ENCODE peak calls at places on chromosomes 16 and 17, in six cellular contexts. Y is iPS DF 6.9, O is right cardiac atrium, N is uterus, E is tibial artery, V is NT2/D1. G is an unnamed sample.

GRCh38 chr17:41396340-41396739 is 1.1 kb downstream of the KRT31 start:
- DNase-seq in E (no peak), N (no peak), Y (no peak), O (no peak), V (no peak), G (no peak)

GRCh38 chr16:842061-842476 is 41.5 kb upstream of the GNG13 start:
- DNase-seq in V (no peak), N (no peak), Y (no peak), E (no peak), O (peak; percentile 7), G (no peak)

GRCh38 chr16:69435977-69436729 is 11.7 kb downstream of the CYB5B start:
- DNase-seq in Y (no peak), E (no peak), N (no peak), V (no peak), O (no peak), G (no peak)

GRCh38 chr17:77644981-77645380 is 313.5 kb upstream of the TNRC6C start:
- DNase-seq in N (no peak), V (no peak), Y (no peak), O (no peak), E (no peak), G (no peak)

GRCh38 chr16:69402448-69402847 is 16.6 kb upstream of the TERF2 start:
- DNase-seq in V (no peak), Y (no peak), O (no peak), N (no peak), E (no peak), G (no peak)

GRCh38 chr17:81217531-81217930 is 5.2 kb downstream of the CEP131 start:
- DNase-seq in O (no peak), Y (no peak), V (no peak), N (no peak), E (no peak), G (no peak)

GRCh38 chr16:1572664-1573063 is 39.2 kb downstream of the TMEM204 start:
- DNase-seq in E (no peak), O (no peak), N (no peak), V (no peak), Y (no peak), G (no peak)

GRCh38 chr16:56228476-56228875 is 37.2 kb downstream of the GNAO1 start:
- DNase-seq in E (no peak), V (no peak), O (no peak), N (no peak), Y (no peak), G (no peak)

GRCh38 chr16:81625544-81626152 is 153.4 kb upstream of the PLCG2 start:
- DNase-seq in E (peak; percentile 58), O (peak; percentile 67), N (peak; percentile 48), V (no peak), Y (no peak), G (peak; percentile 64)

GRCh38 chr17:77455111-77455877 is 314.5 kb downstream of the SEC14L1 start:
- DNase-seq in N (no peak), O (no peak), E (no peak), V (no peak), Y (no peak), G (no peak)

GRCh38 chr16:11464241-11464640 is 119.0 kb downstream of the RMI2 start:
- DNase-seq in N (no peak), V (no peak), Y (no peak), E (no peak), O (no peak), G (no peak)

GRCh38 chr16:81366316-81366932 is 51.7 kb downstream of the GAN start:
- DNase-seq in O (no peak), E (no peak), Y (no peak), V (peak; percentile 25), N (no peak), G (no peak)

GRCh38 chr16:90046122-90046970 is 27.1 kb upstream of the DBNDD1 start:
- DNase-seq in O (no peak), Y (peak; percentile 74), E (no peak), N (no peak), V (peak; percentile 66), G (no peak)

GRCh38 chr16:84082110-84082509 is 34.6 kb downstream of the MBTPS1 start:
- DNase-seq in E (no peak), V (no peak), Y (no peak), O (no peak), N (no peak), G (no peak)

GRCh38 chr17:81867123-81867951 is 3.8 kb downstream of the ARHGDIA start:
- DNase-seq in Y (no peak), N (no peak), O (peak; percentile 57), E (no peak), V (no peak), G (no peak)

GRCh38 chr16:4675864-4676786 is 17.2 kb upstream of the NUDT16L1 start:
- DNase-seq in E (no peak), N (no peak), O (no peak), V (no peak), Y (no peak), G (no peak)

GRCh38 chr16:57514891-57515600 is 21.3 kb downstream of the CCDC102A start:
- DNase-seq in Y (no peak), E (no peak), N (no peak), O (peak; percentile 42), V (no peak), G (no peak)

GRCh38 chr16:57514371-57514770 is 22.0 kb downstream of the CCDC102A start:
- DNase-seq in O (no peak), E (no peak), V (no peak), N (no peak), Y (no peak), G (no peak)

GRCh38 chr16:57517397-57518367 is 18.7 kb downstream of the CCDC102A start:
- DNase-seq in Y (no peak), V (no peak), E (no peak), O (no peak), N (no peak), G (no peak)

GRCh38 chr16:57516773-57517172 is 19.6 kb downstream of the CCDC102A start:
- DNase-seq in O (no peak), V (no peak), Y (no peak), N (no peak), E (no peak), G (no peak)

GRCh38 chr16:57516176-57516725 is 20.1 kb downstream of the CCDC102A start:
- DNase-seq in N (no peak), E (no peak), Y (no peak), V (no peak), O (peak; percentile 11), G (no peak)
- H3K4me3 ChIP-seq in N (no peak overlapping the region), E (no peak overlapping the region), Y (no peak overlapping the region), V (no peak overlapping the region), O (no peak overlapping the region), G (no peak overlapping the region)

DNA sequence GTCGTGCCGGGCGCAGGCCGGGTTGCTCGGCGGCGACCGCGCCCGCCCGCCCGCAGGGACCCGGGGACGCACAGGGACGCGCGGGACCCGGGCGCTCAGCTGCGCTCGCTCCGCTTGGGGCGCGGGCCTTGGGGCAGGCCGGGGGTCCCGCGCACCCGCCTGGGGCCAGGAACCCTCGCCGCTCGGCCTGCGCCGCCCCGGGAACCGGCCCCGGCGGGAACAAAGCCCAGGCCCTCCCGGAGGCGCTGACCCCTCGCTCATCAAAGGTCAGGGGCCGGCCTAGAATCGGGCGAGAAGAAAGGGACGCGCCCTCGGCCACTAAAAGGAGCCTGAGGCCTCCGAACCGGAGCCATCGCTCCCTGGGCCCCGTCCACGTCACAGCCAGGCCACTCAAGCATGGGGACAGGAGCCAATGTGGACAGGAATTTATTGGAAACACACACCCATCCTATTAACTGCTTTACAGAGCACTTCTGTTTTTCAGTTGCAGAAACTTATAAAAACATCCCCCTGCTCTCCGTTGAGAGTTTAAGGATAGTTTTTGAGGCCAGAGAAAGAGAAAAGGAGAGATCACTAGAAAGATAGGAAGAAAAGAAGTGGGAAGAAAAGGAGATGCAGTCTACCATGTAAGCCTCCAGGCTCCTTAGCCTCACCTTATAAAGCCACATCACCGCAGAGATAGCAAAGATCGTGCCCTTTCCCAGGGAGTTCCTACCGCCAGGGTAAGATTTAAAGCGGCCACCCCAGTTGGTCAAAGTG is 543 bp upstream of the ZFHX3 start:
- DNase-seq in Y (no peak), V (no peak), O (peak; percentile 82), N (peak; percentile 60), E (peak; percentile 73), G (peak; percentile 83)
- H3K27me3 ChIP-seq in Y (peaks cover 63% of the 10 kb centered on the region), V (peaks cover 96% of the 10 kb centered on the region), O (no peaks in the 10 kb centered on the region), N (no peaks in the 10 kb centered on the region), E (no peaks in the 10 kb centered on the region), G (no peaks in the 10 kb centered on the region)

GRCh38 chr17:4333041-4333440 is 33.4 kb downstream of the UBE2G1 start:
- DNase-seq in O (no peak), V (no peak), Y (no peak), E (no peak), N (no peak), G (no peak)

GRCh38 chr17:4334332-4334731 is 32.1 kb downstream of the UBE2G1 start:
- DNase-seq in E (no peak), O (no peak), V (no peak), Y (no peak), N (no peak), G (no peak)

GRCh38 chr17:4334776-4335175 is 31.7 kb downstream of the UBE2G1 start:
- DNase-seq in E (no peak), O (no peak), N (no peak), Y (no peak), V (no peak), G (no peak)

GRCh38 chr17:4331614-4332013 is 34.9 kb downstream of the UBE2G1 start:
- DNase-seq in E (no peak), N (no peak), V (no peak), O (no peak), Y (no peak), G (no peak)

GRCh38 chr17:4332296-4332970 is 34.0 kb downstream of the UBE2G1 start:
- DNase-seq in Y (no peak), N (no peak), E (no peak), O (no peak), V (no peak), G (no peak)
- H3K4me1 ChIP-seq in Y (no peaks in the 10 kb centered on the region), N (no peaks in the 10 kb centered on the region), E (no peaks in the 10 kb centered on the region), O (peaks cover 2% of the 10 kb centered on the region), V (peaks cover 4% of the 10 kb centered on the region), G (peaks cover 44% of the 10 kb centered on the region)

GRCh38 chr17:37648555-37648954 is 5.3 kb upstream of the DDX52 start:
- DNase-seq in Y (no peak), O (no peak), V (no peak), E (no peak), N (no peak), G (no peak)
- H3K4me3 ChIP-seq in Y (no peak overlapping the region), O (no peak overlapping the region), V (no peak overlapping the region), E (no peak overlapping the region), N (no peak overlapping the region), G (no peak overlapping the region)

GRCh38 chr17:71547904-71548303 is 572.9 kb upstream of the SOX9 start:
- DNase-seq in N (no peak), E (no peak), Y (no peak), V (no peak), O (no peak), G (no peak)

GRCh38 chr17:71548540-71549190 is 572.2 kb upstream of the SOX9 start:
- DNase-seq in V (no peak), E (no peak), N (no peak), Y (no peak), O (no peak), G (no peak)

GRCh38 chr17:71550675-71551074 is 570.1 kb upstream of the SOX9 start:
- DNase-seq in O (no peak), Y (no peak), V (no peak), E (no peak), N (no peak), G (no peak)

DNA sequence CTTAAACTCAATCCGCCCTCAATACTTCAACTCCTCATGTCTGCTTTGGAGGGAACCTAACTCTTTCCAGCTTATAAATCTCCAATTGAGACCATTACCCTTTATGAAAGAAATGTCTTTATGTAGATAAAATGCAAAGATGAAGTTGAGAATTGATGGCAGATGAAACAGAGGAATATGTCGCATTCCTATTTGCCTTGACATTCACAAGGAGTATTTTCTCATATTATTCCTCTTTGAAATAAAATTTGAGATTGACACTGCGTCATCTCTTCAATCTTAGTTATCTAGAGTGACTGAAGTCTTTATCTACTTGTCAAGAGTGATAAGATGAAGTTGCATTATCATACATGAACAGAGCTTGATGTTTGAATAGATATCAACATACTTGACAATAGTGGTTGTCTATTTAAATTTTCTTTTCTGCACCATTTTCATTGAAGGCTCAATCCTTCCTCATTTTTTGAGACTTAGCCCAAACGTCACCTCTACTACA is 574.4 kb upstream of the SOX9 start:
- DNase-seq in Y (no peak), N (no peak), E (no peak), V (no peak), O (no peak), G (no peak)
- H3K27me3 ChIP-seq in Y (no peaks in the 10 kb centered on the region), N (no peaks in the 10 kb centered on the region), E (no peaks in the 10 kb centered on the region), V (no peaks in the 10 kb centered on the region), O (no peaks in the 10 kb centered on the region), G (no peaks in the 10 kb centered on the region)